ENCODE peak calls at places on chromosomes 3 and 15, in five cellular contexts. One of them, this sample, is unnamed.

GRCh38 chr15:96538506-96538905 is 208.0 kb downstream of the NR2F2 start:
- DNase-seq in mesenchymal stem cell: no peak
- DNase-seq in H1: no peak
- DNase-seq in neuronal stem cell: no peak
- DNase-seq in H9: no peak
- DNase-seq in this sample: no peak

GRCh38 chr3:78029775-78030174 is 989.9 kb downstream of the ROBO2 start:
- DNase-seq in mesenchymal stem cell: no peak
- DNase-seq in H1: peak
- DNase-seq in H9: peak
- DNase-seq in neuronal stem cell: no peak
- DNase-seq in this sample: no peak

GRCh38 chr15:83163032-83163431 is 44.6 kb downstream of the HDGFL3 start:
- DNase-seq in H1: no peak
- DNase-seq in mesenchymal stem cell: no peak
- DNase-seq in H9: no peak
- DNase-seq in neuronal stem cell: no peak
- DNase-seq in this sample: no peak

GRCh38 chr15:95291878-95292472 is 1038.5 kb upstream of the NR2F2 start:
- DNase-seq in mesenchymal stem cell: no peak
- DNase-seq in H9: no peak
- DNase-seq in H1: no peak
- DNase-seq in neuronal stem cell: peak
- DNase-seq in this sample: no peak

GRCh38 chr3:17481116-17481515 is 261.3 kb downstream of the TBC1D5 start:
- DNase-seq in H1: no peak
- DNase-seq in H9: no peak
- DNase-seq in mesenchymal stem cell: no peak
- DNase-seq in neuronal stem cell: no peak
- DNase-seq in this sample: no peak

GRCh38 chr15:66401130-66402021 is 14.7 kb downstream of the MAP2K1 start:
- DNase-seq in H1: no peak
- DNase-seq in H9: peak
- DNase-seq in neuronal stem cell: no peak
- DNase-seq in mesenchymal stem cell: no peak
- DNase-seq in this sample: no peak

GRCh38 chr15:77645602-77646001 is 12.9 kb upstream of the LINGO1 start:
- DNase-seq in mesenchymal stem cell: no peak
- DNase-seq in H1: no peak
- DNase-seq in H9: no peak
- DNase-seq in neuronal stem cell: no peak
- DNase-seq in this sample: no peak

GRCh38 chr15:50803479-50803878 is 38.0 kb upstream of the SPPL2A start:
- DNase-seq in mesenchymal stem cell: no peak
- DNase-seq in neuronal stem cell: no peak
- DNase-seq in H9: no peak
- DNase-seq in H1: no peak
- DNase-seq in this sample: no peak

GRCh38 chr3:1439395-1439794 is 346.6 kb downstream of the CNTN6 start:
- DNase-seq in neuronal stem cell: no peak
- DNase-seq in H1: peak
- DNase-seq in H9: peak
- DNase-seq in mesenchymal stem cell: no peak
- DNase-seq in this sample: peak

GRCh38 chr3:47427866-47428265 is 47.0 kb downstream of the PTPN23 start:
- DNase-seq in H1: no peak
- DNase-seq in mesenchymal stem cell: no peak
- DNase-seq in H9: peak
- DNase-seq in neuronal stem cell: no peak
- DNase-seq in this sample: no peak
- H2BK12ac ChIP-seq in H1: no peak
- H2BK12ac ChIP-seq in mesenchymal stem cell: no peak
- H2BK12ac ChIP-seq in H9: no peak
- H2BK12ac ChIP-seq in neuronal stem cell: no peak
- H2BK12ac ChIP-seq in this sample: no peak

GRCh38 chr3:188282871-188283270 is 128.9 kb downstream of the LPP start:
- DNase-seq in neuronal stem cell: no peak
- DNase-seq in H9: no peak
- DNase-seq in mesenchymal stem cell: peak
- DNase-seq in H1: no peak
- DNase-seq in this sample: no peak

GRCh38 chr3:188280627-188281026 is 126.7 kb downstream of the LPP start:
- DNase-seq in neuronal stem cell: no peak
- DNase-seq in H9: no peak
- DNase-seq in mesenchymal stem cell: peak
- DNase-seq in H1: no peak
- DNase-seq in this sample: peak

GRCh38 chr3:188286087-188286513 is 132.1 kb downstream of the LPP start:
- DNase-seq in H1: no peak
- DNase-seq in mesenchymal stem cell: peak
- DNase-seq in neuronal stem cell: no peak
- DNase-seq in H9: no peak
- DNase-seq in this sample: no peak

GRCh38 chr3:188284455-188285212 is 130.7 kb downstream of the LPP start:
- DNase-seq in mesenchymal stem cell: peak
- DNase-seq in H1: no peak
- DNase-seq in neuronal stem cell: no peak
- DNase-seq in H9: no peak
- DNase-seq in this sample: no peak

GRCh38 chr3:188283347-188283746 is 129.4 kb downstream of the LPP start:
- DNase-seq in H9: no peak
- DNase-seq in mesenchymal stem cell: peak
- DNase-seq in neuronal stem cell: no peak
- DNase-seq in H1: no peak
- DNase-seq in this sample: no peak
- H3K9ac ChIP-seq in H9: no peak
- H3K9ac ChIP-seq in mesenchymal stem cell: no peak
- H3K9ac ChIP-seq in neuronal stem cell: no peak
- H3K9ac ChIP-seq in H1: no peak
- H3K9ac ChIP-seq in this sample: no peak

GRCh38 chr3:129524081-129524480 is 4.4 kb upstream of the RHO start:
- DNase-seq in H9: no peak
- DNase-seq in neuronal stem cell: no peak
- DNase-seq in mesenchymal stem cell: no peak
- DNase-seq in H1: no peak
- DNase-seq in this sample: peak

GRCh38 chr3:129527262-129527661 is 1.2 kb upstream of the RHO start:
- DNase-seq in H9: no peak
- DNase-seq in mesenchymal stem cell: no peak
- DNase-seq in neuronal stem cell: no peak
- DNase-seq in H1: no peak
- DNase-seq in this sample: no peak

GRCh38 chr3:129526121-129526900 is 2.1 kb upstream of the RHO start:
- DNase-seq in H9: no peak
- DNase-seq in H1: peak
- DNase-seq in neuronal stem cell: no peak
- DNase-seq in mesenchymal stem cell: no peak
- DNase-seq in this sample: no peak

GRCh38 chr3:129522953-129523352 is 5.5 kb upstream of the RHO start:
- DNase-seq in neuronal stem cell: no peak
- DNase-seq in H9: no peak
- DNase-seq in H1: no peak
- DNase-seq in mesenchymal stem cell: no peak
- DNase-seq in this sample: no peak

DNA sequence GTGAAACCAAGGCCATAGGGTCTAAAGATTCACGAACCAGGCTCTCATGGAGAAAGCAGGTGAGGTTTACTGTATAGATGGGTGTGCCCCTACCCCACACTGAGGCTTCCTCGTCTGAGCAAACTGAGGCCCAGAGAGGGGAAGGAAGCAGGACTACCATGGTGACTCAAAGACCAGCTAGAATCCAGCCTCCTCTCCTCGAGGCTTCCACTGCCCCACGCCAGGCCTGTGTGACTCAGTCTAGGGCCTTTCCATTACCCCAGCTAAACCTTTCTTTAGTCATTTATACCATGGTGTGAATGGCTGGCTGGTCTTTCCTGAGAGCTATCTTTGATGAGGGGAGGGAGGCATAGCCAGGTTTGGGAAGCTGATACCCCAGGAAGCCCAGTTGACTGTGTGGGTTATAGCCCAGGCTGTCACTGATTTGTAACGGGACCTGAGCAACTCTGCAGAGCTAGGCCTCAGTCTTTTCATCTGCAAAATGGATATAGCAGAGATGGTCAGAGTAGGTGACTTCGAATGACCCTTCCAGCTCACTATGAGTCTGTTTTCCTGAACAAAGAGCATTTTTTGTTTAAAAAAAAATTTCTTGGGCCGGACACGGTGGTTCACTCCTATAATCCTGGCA is 3.0 kb upstream of the RHO start:
- DNase-seq in H9: no peak
- DNase-seq in H1: no peak
- DNase-seq in neuronal stem cell: no peak
- DNase-seq in mesenchymal stem cell: peak
- DNase-seq in this sample: peak
- H2BK12ac ChIP-seq in H9: no peak
- H2BK12ac ChIP-seq in H1: peak
- H2BK12ac ChIP-seq in neuronal stem cell: no peak
- H2BK12ac ChIP-seq in mesenchymal stem cell: no peak
- H2BK12ac ChIP-seq in this sample: no peak

GRCh38 chr3:75059120-75059519 is 444.7 kb upstream of the CNTN3 start:
- DNase-seq in H1: no peak
- DNase-seq in neuronal stem cell: no peak
- DNase-seq in H9: no peak
- DNase-seq in mesenchymal stem cell: no peak
- DNase-seq in this sample: no peak
- H3K9ac ChIP-seq in H1: no peak
- H3K9ac ChIP-seq in neuronal stem cell: no peak
- H3K9ac ChIP-seq in H9: no peak
- H3K9ac ChIP-seq in mesenchymal stem cell: no peak
- H3K9ac ChIP-seq in this sample: no peak

DNA sequence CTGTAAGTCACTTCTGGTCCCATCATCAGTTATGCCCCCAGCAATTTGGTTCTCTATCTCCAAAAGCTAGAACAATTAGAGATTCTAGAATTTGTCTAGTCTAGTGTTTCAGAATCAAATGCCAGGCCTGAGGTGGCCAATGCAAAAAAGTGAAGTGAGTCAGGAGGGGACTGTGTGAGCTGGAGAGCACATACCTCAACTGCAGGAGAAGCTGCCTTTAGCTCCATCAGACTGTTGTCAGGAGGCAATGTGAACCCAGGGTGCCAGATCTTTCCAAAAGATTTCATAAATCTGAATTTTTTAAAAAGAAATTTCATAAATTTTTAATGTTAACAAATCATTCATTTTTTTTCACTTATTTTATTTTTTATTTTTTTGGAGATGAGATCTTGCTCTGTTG is 80.7 kb upstream of the EOMES start:
- DNase-seq in H9: no peak
- DNase-seq in neuronal stem cell: no peak
- DNase-seq in mesenchymal stem cell: no peak
- DNase-seq in H1: no peak
- DNase-seq in this sample: no peak
- H2BK12ac ChIP-seq in H9: no peak
- H2BK12ac ChIP-seq in neuronal stem cell: no peak
- H2BK12ac ChIP-seq in mesenchymal stem cell: no peak
- H2BK12ac ChIP-seq in H1: no peak
- H2BK12ac ChIP-seq in this sample: no peak

This sample was measured in trophoblast cell.